ENCODE peak calls at places on chromosomes 4 and X, in nine cellular contexts. One of them, this sample, is unnamed. For H3K4me1, the result is how much of the 10 kb centered on the place peaks cover.

GRCh38 chr4:92333056-92333455 is 29.3 kb downstream of the GRID2 start:
- DNase-seq in Peyer's patch: no peak
- DNase-seq in IMR-90: no peak
- DNase-seq in spleen: no peak
- DNase-seq in transverse colon: no peak
- DNase-seq in ovary: no peak
- DNase-seq in gastrocnemius medialis: peak
- DNase-seq in uterus: no peak
- DNase-seq in body of pancreas: no peak
- DNase-seq in this sample: no peak

GRCh38 chr4:82850684-82851083 is 40.3 kb downstream of the SEC31A start:
- DNase-seq in Peyer's patch: no peak
- DNase-seq in IMR-90: no peak
- DNase-seq in spleen: no peak
- DNase-seq in transverse colon: no peak
- DNase-seq in ovary: no peak
- DNase-seq in gastrocnemius medialis: no peak
- DNase-seq in uterus: no peak
- DNase-seq in body of pancreas: no peak
- DNase-seq in this sample: no peak

GRCh38 chrX:115393271-115393670 is 103.8 kb downstream of the LUZP4 start:
- DNase-seq in Peyer's patch: no peak
- DNase-seq in IMR-90: peak
- DNase-seq in spleen: no peak
- DNase-seq in transverse colon: no peak
- DNase-seq in ovary: no peak
- DNase-seq in gastrocnemius medialis: no peak
- DNase-seq in uterus: no peak
- DNase-seq in body of pancreas: no peak
- DNase-seq in this sample: no peak

GRCh38 chrX:3576886-3577516 is 136.4 kb downstream of the PRKX start:
- DNase-seq in Peyer's patch: no peak
- DNase-seq in IMR-90: peak
- DNase-seq in spleen: no peak
- DNase-seq in transverse colon: no peak
- DNase-seq in ovary: no peak
- DNase-seq in gastrocnemius medialis: no peak
- DNase-seq in uterus: no peak
- DNase-seq in body of pancreas: no peak
- DNase-seq in this sample: no peak

GRCh38 chr4:102620697-102621497 is 119.7 kb downstream of the NFKB1 start:
- DNase-seq in Peyer's patch: peak
- DNase-seq in IMR-90: peak
- DNase-seq in spleen: no peak
- DNase-seq in transverse colon: peak
- DNase-seq in ovary: no peak
- DNase-seq in gastrocnemius medialis: peak
- DNase-seq in uterus: no peak
- DNase-seq in body of pancreas: peak
- DNase-seq in this sample: no peak

GRCh38 chr4:36243355-36244256 is 708 bp downstream of the ARAP2 start:
- DNase-seq in Peyer's patch: peak
- DNase-seq in IMR-90: peak
- DNase-seq in spleen: no peak
- DNase-seq in transverse colon: peak
- DNase-seq in ovary: peak
- DNase-seq in gastrocnemius medialis: no peak
- DNase-seq in uterus: peak
- DNase-seq in body of pancreas: peak
- DNase-seq in this sample: peak

GRCh38 chr4:82629238-82630000 is 67.6 kb upstream of the TMEM150C start:
- DNase-seq in Peyer's patch: no peak
- DNase-seq in IMR-90: peak
- DNase-seq in spleen: no peak
- DNase-seq in transverse colon: no peak
- DNase-seq in ovary: no peak
- DNase-seq in gastrocnemius medialis: no peak
- DNase-seq in uterus: no peak
- DNase-seq in body of pancreas: no peak
- DNase-seq in this sample: no peak

GRCh38 chr4:104064650-104065577 is 345.1 kb upstream of the TACR3 start:
- DNase-seq in Peyer's patch: peak
- DNase-seq in IMR-90: no peak
- DNase-seq in spleen: no peak
- DNase-seq in transverse colon: peak
- DNase-seq in ovary: peak
- DNase-seq in gastrocnemius medialis: no peak
- DNase-seq in uterus: no peak
- DNase-seq in body of pancreas: peak
- DNase-seq in this sample: peak

GRCh38 chrX:140503230-140503585 is 1.7 kb downstream of the SOX3 start:
- DNase-seq in Peyer's patch: no peak
- DNase-seq in IMR-90: no peak
- DNase-seq in spleen: no peak
- DNase-seq in transverse colon: no peak
- DNase-seq in ovary: no peak
- DNase-seq in gastrocnemius medialis: no peak
- DNase-seq in uterus: no peak
- DNase-seq in body of pancreas: no peak
- DNase-seq in this sample: no peak

GRCh38 chrX:44043496-44043895 is 70.3 kb upstream of the NDP start:
- DNase-seq in Peyer's patch: no peak
- DNase-seq in IMR-90: no peak
- DNase-seq in spleen: no peak
- DNase-seq in transverse colon: no peak
- DNase-seq in ovary: no peak
- DNase-seq in gastrocnemius medialis: no peak
- DNase-seq in uterus: no peak
- DNase-seq in body of pancreas: no peak
- DNase-seq in this sample: no peak

GRCh38 chrX:13078739-13079444 is 34.5 kb upstream of the FAM9C start:
- DNase-seq in Peyer's patch: no peak
- DNase-seq in IMR-90: peak
- DNase-seq in spleen: no peak
- DNase-seq in transverse colon: peak
- DNase-seq in ovary: peak
- DNase-seq in gastrocnemius medialis: peak
- DNase-seq in uterus: peak
- DNase-seq in body of pancreas: peak
- DNase-seq in this sample: peak
- H3K4me3 ChIP-seq in Peyer's patch: no peak
- H3K4me3 ChIP-seq in IMR-90: no peak
- H3K4me3 ChIP-seq in spleen: peak
- H3K4me3 ChIP-seq in transverse colon: no peak
- H3K4me3 ChIP-seq in ovary: peak
- H3K4me3 ChIP-seq in gastrocnemius medialis: no peak
- H3K4me3 ChIP-seq in uterus: peak
- H3K4me3 ChIP-seq in body of pancreas: no peak
- H3K4me3 ChIP-seq in this sample: no peak

DNA sequence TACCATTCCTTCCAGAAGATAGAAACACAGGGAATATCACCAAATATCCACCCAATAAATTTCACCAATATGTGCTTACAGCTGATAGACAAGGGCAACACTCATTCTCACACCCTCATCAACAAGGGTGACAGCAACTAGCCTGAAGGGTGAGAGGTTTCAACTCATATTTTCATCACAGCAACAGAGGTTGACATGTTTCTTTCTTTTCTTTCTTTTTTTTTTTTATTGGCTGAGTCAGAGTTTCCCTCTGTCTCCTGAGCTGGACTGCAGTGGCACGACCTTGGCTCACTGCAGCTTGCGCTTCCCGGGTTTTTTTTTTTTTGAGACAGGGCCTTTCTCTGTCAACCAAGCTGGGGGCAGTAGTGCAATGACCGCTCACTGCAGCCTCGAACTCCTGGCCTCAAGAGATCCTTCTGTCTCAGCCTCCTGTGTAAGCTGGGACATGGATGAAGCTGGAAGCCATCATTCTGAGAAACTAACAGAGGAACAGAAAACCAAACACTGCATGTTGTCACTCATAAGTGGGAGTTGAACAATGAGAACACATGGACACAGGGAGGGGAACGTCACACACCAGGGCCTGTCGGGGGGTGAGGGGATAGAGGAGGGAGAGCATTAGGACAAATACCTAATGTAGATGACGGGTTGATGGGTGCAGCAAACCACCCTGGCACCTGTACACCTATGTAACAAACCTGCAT is 27.5 kb upstream of the ASMTL start:
- DNase-seq in Peyer's patch: peak
- DNase-seq in IMR-90: no peak
- DNase-seq in spleen: peak
- DNase-seq in transverse colon: no peak
- DNase-seq in ovary: no peak
- DNase-seq in gastrocnemius medialis: no peak
- DNase-seq in uterus: no peak
- DNase-seq in body of pancreas: no peak
- DNase-seq in this sample: no peak
- H3K4me1 ChIP-seq in Peyer's patch: under half
- H3K4me1 ChIP-seq in IMR-90: under half
- H3K4me1 ChIP-seq in spleen: under half
- H3K4me1 ChIP-seq in transverse colon: under half
- H3K4me1 ChIP-seq in ovary: under half
- H3K4me1 ChIP-seq in gastrocnemius medialis: under half
- H3K4me1 ChIP-seq in uterus: under half
- H3K4me1 ChIP-seq in body of pancreas: under half
- H3K4me1 ChIP-seq in this sample: under half

GRCh38 chr4:121696641-121697461 is at the start of gene ANXA5:
- DNase-seq in Peyer's patch: peak
- DNase-seq in IMR-90: peak
- DNase-seq in spleen: peak
- DNase-seq in transverse colon: peak
- DNase-seq in ovary: peak
- DNase-seq in gastrocnemius medialis: peak
- DNase-seq in uterus: peak
- DNase-seq in body of pancreas: peak
- DNase-seq in this sample: peak
- TF ChIP-seq POLR2A in Peyer's patch: peak
- TF ChIP-seq POLR2A in IMR-90: peak
- TF ChIP-seq POLR2A in spleen: peak
- TF ChIP-seq POLR2A in transverse colon: peak
- TF ChIP-seq POLR2A in ovary: peak
- TF ChIP-seq POLR2A in gastrocnemius medialis: peak
- TF ChIP-seq POLR2A in uterus: peak
- TF ChIP-seq POLR2A in body of pancreas: peak
- TF ChIP-seq POLR2A in this sample: peak

DNA sequence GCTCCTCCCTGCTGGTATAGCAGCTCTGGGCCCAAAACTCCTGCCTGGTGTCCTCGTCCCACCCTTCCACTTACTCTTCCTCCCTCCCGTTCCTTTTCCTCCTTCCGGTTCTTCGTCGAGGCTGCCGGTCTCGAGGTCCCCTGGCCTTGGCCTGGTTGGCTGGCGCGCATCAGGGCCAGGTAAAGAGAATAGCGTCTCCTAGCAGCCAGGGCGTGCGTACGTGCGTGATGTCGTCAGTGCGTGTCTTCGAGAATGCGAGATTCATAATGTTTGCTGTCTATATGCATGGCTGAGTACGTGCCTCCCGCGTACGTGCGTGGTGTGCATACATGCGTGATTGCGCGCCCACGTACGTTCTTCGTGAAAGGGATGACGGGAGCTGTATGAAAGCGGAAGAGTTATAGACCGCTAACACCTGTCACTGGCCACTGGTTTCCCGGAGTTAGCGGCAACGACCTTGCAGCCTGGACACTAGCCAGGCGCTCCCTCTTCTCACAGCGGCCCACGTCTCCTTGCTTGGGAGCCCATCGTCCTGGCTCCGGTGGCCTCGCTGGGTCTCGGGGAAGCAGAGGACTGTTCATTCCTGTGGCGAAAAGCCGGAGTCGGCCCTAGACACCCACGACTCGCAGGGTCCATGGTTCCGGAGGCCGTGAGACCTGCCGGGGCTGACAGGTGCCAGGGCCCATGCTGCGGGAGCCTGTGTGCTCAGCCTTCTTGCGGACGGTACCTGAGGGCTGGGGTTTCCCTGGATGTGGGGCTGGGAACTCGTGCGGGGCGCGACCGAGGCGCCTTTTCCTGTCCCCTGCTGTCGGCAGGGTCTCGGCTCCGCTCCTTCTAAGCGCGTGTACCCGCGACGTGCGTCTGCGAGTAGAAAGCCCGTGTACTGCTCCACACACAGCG is at the start of gene EOLA1:
- DNase-seq in Peyer's patch: peak
- DNase-seq in IMR-90: peak
- DNase-seq in spleen: peak
- DNase-seq in transverse colon: peak
- DNase-seq in ovary: peak
- DNase-seq in gastrocnemius medialis: peak
- DNase-seq in uterus: no peak
- DNase-seq in body of pancreas: peak
- DNase-seq in this sample: peak
- H3K4me3 ChIP-seq in Peyer's patch: peak
- H3K4me3 ChIP-seq in IMR-90: peak
- H3K4me3 ChIP-seq in spleen: peak
- H3K4me3 ChIP-seq in transverse colon: peak
- H3K4me3 ChIP-seq in ovary: peak
- H3K4me3 ChIP-seq in gastrocnemius medialis: peak
- H3K4me3 ChIP-seq in uterus: peak
- H3K4me3 ChIP-seq in body of pancreas: peak
- H3K4me3 ChIP-seq in this sample: peak

GRCh38 chr4:1767770-1768366 is 25.2 kb upstream of the FGFR3 start:
- DNase-seq in Peyer's patch: peak
- DNase-seq in IMR-90: peak
- DNase-seq in spleen: no peak
- DNase-seq in transverse colon: peak
- DNase-seq in ovary: no peak
- DNase-seq in gastrocnemius medialis: no peak
- DNase-seq in uterus: no peak
- DNase-seq in body of pancreas: peak
- DNase-seq in this sample: no peak
- H3K4me1 ChIP-seq in Peyer's patch: under half
- H3K4me1 ChIP-seq in IMR-90: under half
- H3K4me1 ChIP-seq in spleen: under half
- H3K4me1 ChIP-seq in transverse colon: under half
- H3K4me1 ChIP-seq in ovary: under half
- H3K4me1 ChIP-seq in gastrocnemius medialis: under half
- H3K4me1 ChIP-seq in uterus: under half
- H3K4me1 ChIP-seq in body of pancreas: half or more
- H3K4me1 ChIP-seq in this sample: under half

DNA sequence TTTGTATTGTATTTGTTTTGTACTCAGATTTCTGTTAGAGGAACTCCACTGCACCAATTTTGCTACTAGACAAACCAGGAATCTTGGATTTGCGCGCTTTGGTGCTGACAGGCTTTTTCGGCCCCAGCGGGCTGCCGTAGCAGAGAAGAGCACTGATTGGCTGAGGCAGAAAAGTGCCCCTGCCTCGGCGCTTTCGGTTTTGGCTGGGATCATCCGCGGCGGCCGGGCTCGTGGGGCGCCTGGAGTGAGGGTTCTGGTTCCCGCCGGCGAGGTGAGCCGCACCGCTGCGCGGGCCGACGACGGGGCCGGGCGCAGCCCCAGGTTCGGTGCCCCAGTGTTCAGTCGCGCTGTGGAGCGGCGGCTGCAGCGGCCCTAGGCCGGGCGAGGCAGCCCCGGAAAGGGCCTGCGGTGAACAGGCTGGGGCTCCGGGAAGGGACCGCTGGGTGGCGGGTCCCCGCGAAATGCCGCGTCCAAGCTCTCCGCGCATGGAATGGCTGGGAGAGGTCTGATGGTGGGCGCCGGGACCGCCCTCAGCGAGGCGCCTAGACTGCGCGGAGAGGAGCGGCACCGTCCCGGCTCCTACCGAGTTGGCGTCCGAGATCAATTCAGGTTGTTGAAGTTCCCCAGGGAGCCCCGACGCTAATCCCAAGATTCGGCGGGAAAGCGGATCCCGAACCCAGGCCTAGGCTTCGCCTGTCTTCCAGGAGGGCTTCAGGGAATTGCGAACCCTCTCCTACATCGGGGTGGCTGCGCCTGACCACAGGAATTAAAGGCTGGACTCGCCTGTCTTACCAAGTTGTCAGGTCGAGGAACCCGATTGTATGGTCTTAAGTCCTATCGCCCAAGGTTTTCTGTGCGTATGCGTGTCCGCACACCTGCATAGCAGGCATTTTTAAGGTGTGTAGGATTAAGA is at the start of gene LSM6:
- DNase-seq in Peyer's patch: peak
- DNase-seq in IMR-90: peak
- DNase-seq in spleen: peak
- DNase-seq in transverse colon: peak
- DNase-seq in ovary: peak
- DNase-seq in gastrocnemius medialis: peak
- DNase-seq in uterus: peak
- DNase-seq in body of pancreas: peak
- DNase-seq in this sample: peak
- TF ChIP-seq POLR2A in Peyer's patch: peak
- TF ChIP-seq POLR2A in IMR-90: no peak
- TF ChIP-seq POLR2A in spleen: no peak
- TF ChIP-seq POLR2A in transverse colon: peak
- TF ChIP-seq POLR2A in ovary: peak
- TF ChIP-seq POLR2A in gastrocnemius medialis: peak
- TF ChIP-seq POLR2A in uterus: peak
- TF ChIP-seq POLR2A in body of pancreas: peak
- TF ChIP-seq POLR2A in this sample: peak

This sample was measured in prostate gland.